ENCODE peak calls at places on chromosomes 11 and 22, in four cellular contexts. Q is A549, M is WTC11, Z is IMR-90. T is an unnamed sample.

GRCh38 chr11:32151036-32151435 is 60.2 kb downstream of the RCN1 start:
- DNase-seq in Q (no peak), M (no peak), Z (no peak), T (no peak)

GRCh38 chr11:119734788-119735187 is 5.8 kb upstream of the NECTIN1 start:
- DNase-seq in M (no peak), Z (no peak), Q (no peak), T (no peak)

GRCh38 chr11:111378185-111378772 is 796 bp downstream of the POU2AF1 start:
- DNase-seq in Q (no peak), Z (no peak), M (no peak), T (no peak)

GRCh38 chr11:68810164-68810563 is 31.6 kb downstream of the CPT1A start:
- DNase-seq in Q (no peak), Z (no peak), M (no peak), T (no peak)

GRCh38 chr22:32544953-32545558 is 70.4 kb downstream of the FBXO7 start:
- DNase-seq in Q (no peak), M (no peak), Z (peak), T (no peak)

GRCh38 chr22:49678842-49679170 is 148.9 kb downstream of the BRD1 start:
- DNase-seq in Z (no peak), M (no peak), Q (no peak), T (no peak)

GRCh38 chr22:25172153-25172552 is 27.5 kb upstream of the CRYBB3 start:
- DNase-seq in M (no peak), Q (peak), Z (no peak), T (no peak)

GRCh38 chr22:47041201-47042115 is 279.0 kb downstream of the TBC1D22A start:
- DNase-seq in Q (no peak), Z (no peak), M (no peak), T (no peak)

GRCh38 chr11:69889400-69890372 is 70.5 kb upstream of the FGF3 start:
- DNase-seq in Q (no peak), Z (no peak), M (no peak), T (no peak)

GRCh38 chr11:64854534-64855502 is 10.4 kb upstream of the CDC42BPG start:
- DNase-seq in Z (peak), M (no peak), Q (peak), T (no peak)

GRCh38 chr22:46507451-46508390 is 29.7 kb downstream of the CELSR1 start:
- DNase-seq in Q (no peak), Z (no peak), M (no peak), T (no peak)

GRCh38 chr11:46183819-46184218 is 62.6 kb upstream of the PHF21A start:
- DNase-seq in Q (no peak), M (no peak), Z (peak), T (no peak)

GRCh38 chr11:76939219-76939631 is 78.5 kb downstream of the ACER3 start:
- DNase-seq in M (no peak), Q (no peak), Z (peak), T (no peak)

GRCh38 chr11:67409781-67410368 is 5.6 kb upstream of the CARNS1 start:
- DNase-seq in M (peak), Z (no peak), Q (no peak), T (peak)

GRCh38 chr11:113113801-113114451 is 152.7 kb downstream of the NCAM1 start:
- DNase-seq in Q (no peak), Z (no peak), M (no peak), T (no peak)

GRCh38 chr11:8768625-8769333 is 86.2 kb downstream of the RPL27A start:
- DNase-seq in M (no peak), Q (no peak), Z (peak), T (no peak)

GRCh38 chr11:69943066-69943465 is 123.8 kb upstream of the FGF3 start:
- DNase-seq in Q (peak), Z (no peak), M (peak), T (no peak)

GRCh38 chr11:19715373-19715772 is 2.7 kb downstream of the NAV2 start:
- DNase-seq in M (no peak), Q (peak), Z (peak), T (no peak)

GRCh38 chr11:116333193-116333592 is 439.6 kb downstream of the BUD13 start:
- DNase-seq in Q (no peak), Z (no peak), M (no peak), T (no peak)

GRCh38 chr22:28247667-28248363 is 328.8 kb upstream of the PITPNB start:
- DNase-seq in M (no peak), Q (no peak), Z (no peak), T (no peak)

GRCh38 chr11:6298605-6299004 is 21.7 kb downstream of the CAVIN3 start:
- DNase-seq in Q (peak), M (peak), Z (no peak), T (peak)

GRCh38 chr11:7596975-7597391 is 76.3 kb downstream of the CYB5R2 start:
- DNase-seq in M (no peak), Q (no peak), Z (no peak), T (no peak)

GRCh38 chr22:37186997-37187522 is 987 bp downstream of the C1QTNF6 start:
- DNase-seq in Q (no peak), M (no peak), Z (peak), T (no peak)

GRCh38 chr22:49764151-49764581 is 63.5 kb downstream of the BRD1 start:
- DNase-seq in Z (no peak), M (peak), Q (no peak), T (peak)

GRCh38 chr11:1567721-1568100 is 4.4 kb downstream of the DUSP8 start:
- DNase-seq in Z (no peak), Q (no peak), M (no peak), T (no peak)

GRCh38 chr22:46612341-46612903 is 7.8 kb upstream of the GRAMD4 start:
- DNase-seq in M (no peak), Z (no peak), Q (no peak), T (no peak)

GRCh38 chr22:37274380-37274862 is 7.9 kb upstream of the CYTH4 start:
- DNase-seq in M (no peak), Q (no peak), Z (no peak), T (no peak)

GRCh38 chr11:8728566-8728965 is 46.0 kb downstream of the RPL27A start:
- DNase-seq in Z (peak), Q (no peak), M (no peak), T (no peak)

GRCh38 chr11:8698917-8699441 is 16.4 kb downstream of the RPL27A start:
- DNase-seq in Z (no peak), M (peak), Q (no peak), T (no peak)

GRCh38 chr11:91691872-91692271 is 532.7 kb upstream of the FAT3 start:
- DNase-seq in M (no peak), Q (no peak), Z (no peak), T (no peak)

GRCh38 chr22:37485714-37486223 is 415 bp downstream of the MFNG start:
- DNase-seq in Q (no peak), Z (no peak), M (no peak), T (no peak)

GRCh38 chr11:78586452-78587046 is 11.9 kb upstream of the NARS2 start:
- DNase-seq in Q (peak), M (no peak), Z (peak), T (no peak)

GRCh38 chr22:49350441-49351121 is 477.1 kb downstream of the BRD1 start:
- DNase-seq in Q (no peak), Z (no peak), M (peak), T (no peak)

GRCh38 chr11:20059587-20060021 is 100.7 kb downstream of the DBX1 start:
- DNase-seq in Q (no peak), Z (no peak), M (no peak), T (no peak)

GRCh38 chr22:46115388-46115678 is 35.0 kb upstream of the PPARA start:
- DNase-seq in Z (no peak), M (no peak), Q (no peak), T (no peak)

GRCh38 chr11:102171101-102171500 is 60.9 kb downstream of the YAP1 start:
- DNase-seq in M (no peak), Q (no peak), Z (peak), T (no peak)

GRCh38 chr11:35905901-35906661 is 37.8 kb upstream of the LDLRAD3 start:
- DNase-seq in Z (peak), M (no peak), Q (no peak), T (no peak)

GRCh38 chr11:19814421-19814820 is 101.8 kb downstream of the NAV2 start:
- DNase-seq in Z (no peak), M (peak), Q (no peak), T (no peak)

GRCh38 chr22:21815958-21816357 is 51.5 kb downstream of the MAPK1 start:
- DNase-seq in M (no peak), Q (no peak), Z (no peak), T (no peak)

GRCh38 chr22:41998361-41999261 is at the start of gene WBP2NL:
- DNase-seq in Q (peak), Z (peak), M (no peak), T (no peak)
- TF ChIP-seq USF2 in Q (peak), Z (peak), M (peak), T (no peak)

DNA sequence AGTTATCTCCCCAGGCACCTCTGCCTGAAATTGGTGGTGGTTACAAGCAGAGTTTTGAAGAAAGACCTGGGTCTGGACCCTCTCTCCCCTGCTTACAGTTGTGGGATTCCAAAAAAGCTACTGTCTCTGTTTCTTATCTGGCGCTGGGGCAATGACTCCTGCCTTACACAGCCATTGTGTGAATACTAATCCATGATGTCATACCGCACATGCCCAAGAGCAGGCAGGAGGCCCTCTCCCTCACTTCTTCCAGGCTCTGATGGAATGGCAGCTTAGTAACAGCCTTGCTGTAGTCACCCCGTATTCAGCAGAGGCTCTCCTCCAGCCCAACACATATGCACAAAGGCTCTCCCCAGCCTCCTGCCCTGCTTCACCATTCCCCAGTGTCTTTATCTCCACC is 165.8 kb downstream of the ETS1 start:
- DNase-seq in Z (peak), M (no peak), Q (no peak), T (no peak)
- TF ChIP-seq USF2 in Z (peak), M (no peak), Q (no peak), T (no peak)

GRCh38 chr11:3157381-3158130 is 7.6 kb downstream of the OSBPL5 start:
- DNase-seq in Q (no peak), M (no peak), Z (no peak), T (no peak)
- TF ChIP-seq USF2 in Q (no peak), M (no peak), Z (no peak), T (no peak)

GRCh38 chr11:15505155-15505554 is 390.4 kb downstream of the INSC start:
- DNase-seq in M (no peak), Z (no peak), Q (no peak), T (no peak)

GRCh38 chr11:15509082-15509481 is 394.4 kb downstream of the INSC start:
- DNase-seq in Q (no peak), Z (no peak), M (no peak), T (no peak)

DNA sequence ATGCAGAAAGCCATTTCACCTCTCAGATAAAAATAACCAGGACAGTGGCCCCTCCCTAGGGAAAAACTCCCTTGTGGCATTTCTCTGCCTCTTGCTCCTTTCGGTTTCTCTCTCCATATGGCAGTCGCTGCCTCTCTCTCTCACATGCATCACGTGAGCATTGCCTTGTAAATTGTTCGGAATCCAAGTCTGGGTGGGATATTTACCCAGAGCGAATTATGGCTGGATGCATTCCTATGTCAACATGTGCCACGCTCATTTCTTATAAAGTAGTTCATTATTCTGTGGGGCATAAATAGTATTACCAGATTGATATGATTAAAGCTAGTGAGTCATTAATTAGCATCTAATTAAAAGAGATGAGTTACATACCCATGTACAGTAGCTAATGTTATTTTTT is 392.9 kb downstream of the INSC start:
- DNase-seq in Q (no peak), M (no peak), Z (no peak), T (no peak)
- TF ChIP-seq USF2 in Q (peak), M (no peak), Z (no peak), T (no peak)

GRCh38 chr22:44743247-44743646 is 9.1 kb upstream of the ARHGAP8 start:
- DNase-seq in Q (no peak), Z (no peak), M (no peak), T (no peak)
- TF ChIP-seq USF2 in Q (no peak), Z (no peak), M (no peak), T (no peak)

GRCh38 chr11:2775626-2776350 is 76.0 kb upstream of the KCNQ1OT1 start:
- DNase-seq in M (peak), Q (no peak), Z (no peak), T (no peak)

GRCh38 chr11:2776351-2777061 is 76.7 kb upstream of the KCNQ1OT1 start:
- DNase-seq in Q (no peak), M (peak), Z (no peak), T (no peak)

GRCh38 chr11:2775083-2775625 is 75.4 kb upstream of the KCNQ1OT1 start:
- DNase-seq in Q (no peak), M (peak), Z (no peak), T (no peak)

GRCh38 chr11:2772544-2773031 is 72.8 kb upstream of the KCNQ1OT1 start:
- DNase-seq in M (peak), Q (no peak), Z (peak), T (no peak)

GRCh38 chr11:2774173-2775082 is 74.6 kb upstream of the KCNQ1OT1 start:
- DNase-seq in Q (no peak), Z (no peak), M (peak), T (no peak)
- TF ChIP-seq USF2 in Q (no peak), Z (no peak), M (no peak), T (no peak)

DNA sequence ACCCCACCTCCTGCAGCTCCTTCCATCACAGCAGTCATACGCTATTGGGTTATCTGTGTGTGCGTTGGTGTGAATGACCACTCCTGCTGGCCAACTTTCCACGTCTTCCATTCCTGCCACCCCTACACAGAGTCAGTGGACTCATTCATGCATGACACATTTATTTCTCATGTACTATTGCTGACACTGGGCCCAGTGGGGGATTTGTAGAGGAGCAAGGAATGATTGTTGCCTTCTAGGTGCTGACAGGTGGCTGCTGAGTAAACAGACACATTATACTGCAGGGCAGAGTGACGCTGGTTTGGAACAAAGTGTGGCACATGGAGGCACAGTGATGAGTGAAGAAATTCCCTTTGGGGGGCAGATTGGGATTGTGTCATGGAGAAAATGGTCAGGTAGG is 113.9 kb downstream of the CCDC81 start:
- DNase-seq in Z (no peak), Q (no peak), M (no peak), T (no peak)
- TF ChIP-seq USF2 in Z (no peak), Q (no peak), M (no peak), T (no peak)

DNA sequence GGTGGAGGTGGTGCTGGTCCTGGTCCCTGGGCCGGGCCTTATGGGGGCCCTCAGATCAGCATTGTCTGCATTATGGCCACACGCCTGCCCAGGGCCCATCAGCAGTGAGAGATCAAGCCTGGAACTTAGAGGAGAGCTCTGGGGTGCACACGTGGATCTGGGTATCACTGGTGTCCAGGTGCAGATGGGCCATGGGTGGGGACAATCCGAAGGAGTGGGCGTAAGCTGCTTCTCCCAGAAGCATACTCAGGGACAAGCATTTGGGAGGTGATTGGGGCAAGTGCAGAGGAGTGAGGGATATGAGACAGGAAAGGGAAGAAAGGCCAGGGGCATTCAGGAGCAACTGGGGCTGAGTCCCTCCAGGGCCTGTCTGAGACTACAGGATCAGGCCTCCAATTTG is 84.3 kb downstream of the CSNK2A3 start:
- DNase-seq in M (no peak), Q (no peak), Z (no peak), T (no peak)
- TF ChIP-seq USF2 in M (no peak), Q (no peak), Z (no peak), T (no peak)

GRCh38 chr11:16933756-16934603 is 80.2 kb downstream of the PLEKHA7 start:
- DNase-seq in Q (no peak), M (no peak), Z (no peak), T (no peak)

GRCh38 chr11:16938061-16938460 is 76.2 kb downstream of the PLEKHA7 start:
- DNase-seq in Z (no peak), M (no peak), Q (no peak), T (no peak)

GRCh38 chr11:16941935-16942334 is 72.3 kb downstream of the PLEKHA7 start:
- DNase-seq in M (no peak), Q (no peak), Z (no peak), T (no peak)

GRCh38 chr11:16942342-16942741 is 71.9 kb downstream of the PLEKHA7 start:
- DNase-seq in Z (no peak), M (no peak), Q (no peak), T (no peak)

DNA sequence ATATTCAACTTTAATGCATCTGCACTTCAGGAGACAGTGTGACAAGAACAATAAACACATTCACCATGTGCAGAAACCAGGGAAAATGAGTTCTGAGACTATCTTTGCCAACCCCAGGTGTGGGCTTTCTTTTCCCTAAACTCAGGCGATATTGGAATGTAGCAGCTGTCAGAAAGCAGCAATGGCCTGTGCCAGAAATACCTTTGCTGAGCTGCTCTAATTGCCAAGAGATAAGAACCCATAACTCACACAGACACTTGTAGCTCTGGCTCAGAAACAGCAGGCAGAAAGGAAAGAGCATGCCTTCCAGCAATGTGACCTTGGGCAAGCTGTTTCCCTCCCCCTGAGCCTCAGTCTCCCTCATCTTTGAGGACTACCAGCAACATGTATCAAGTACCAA is 77.6 kb downstream of the PLEKHA7 start:
- DNase-seq in Z (no peak), M (no peak), Q (no peak), T (no peak)
- TF ChIP-seq USF2 in Z (no peak), M (no peak), Q (no peak), T (no peak)

DNA sequence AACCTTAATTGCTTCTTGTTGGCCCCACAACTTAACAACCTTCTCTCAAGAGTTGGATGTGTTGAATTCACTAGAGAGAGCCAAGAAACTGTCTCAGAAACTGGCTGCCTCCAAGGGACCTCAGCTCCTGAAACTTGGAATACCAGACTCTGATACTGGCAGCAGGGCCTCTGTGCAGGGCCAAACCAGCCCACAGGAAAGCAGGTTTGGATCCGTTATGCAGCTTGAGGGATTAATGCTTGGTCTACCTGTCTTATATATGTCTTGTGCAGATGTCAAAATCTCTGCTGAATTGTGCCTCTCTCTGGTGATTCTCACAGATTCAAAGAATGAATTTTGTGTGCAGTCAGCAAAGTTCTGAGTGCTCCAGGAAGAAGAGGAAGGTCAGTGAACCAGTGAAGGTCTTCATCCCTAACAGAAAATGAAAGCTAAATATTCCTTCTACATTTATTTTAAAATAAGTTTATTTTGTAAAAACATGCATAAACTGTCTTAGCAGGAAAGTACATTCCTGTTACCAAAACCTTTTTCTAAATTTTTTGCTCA is 70.7 kb downstream of the LIF start:
- DNase-seq in Z (no peak), Q (no peak), M (no peak), T (no peak)
- TF ChIP-seq USF2 in Z (no peak), Q (no peak), M (no peak), T (no peak)